ENCODE peak calls at places on chromosome 9, in seven cellular contexts. W, H, C, D, Y, F and A are unnamed samples. For H3K4me1, the result is how much of the 10 kb centered on the place peaks cover.

GRCh38 chr9:2502760-2503159 is 118.8 kb upstream of the VLDLR start:
- DNase-seq in W (no peak), H (no peak), C (no peak), D (no peak), Y (no peak), F (no peak), A (no peak)

GRCh38 chr9:121440265-121440664 is 59.4 kb downstream of the GGTA1 start:
- DNase-seq in W (no peak), H (no peak), C (no peak), D (no peak), Y (no peak), F (no peak), A (no peak)

GRCh38 chr9:98455957-98456621 is 200.6 kb upstream of the TBC1D2 start:
- DNase-seq in W (no peak), H (no peak), C (no peak), D (no peak), Y (no peak), F (no peak), A (no peak)

GRCh38 chr9:16651445-16651964 is 219.0 kb downstream of the BNC2 start:
- DNase-seq in W (no peak), H (no peak), C (no peak), D (no peak), Y (no peak), F (no peak), A (no peak)

GRCh38 chr9:100129772-100130171 is 30.7 kb downstream of the INVS start:
- DNase-seq in W (no peak), H (no peak), C (no peak), D (no peak), Y (no peak), F (no peak), A (no peak)

GRCh38 chr9:95552814-95553546 is 36.2 kb upstream of the PTCH1 start:
- DNase-seq in W (no peak), H (peak), C (no peak), D (no peak), Y (peak), F (no peak), A (no peak)

GRCh38 chr9:105656131-105656921 is 5.9 kb upstream of the TAL2 start:
- DNase-seq in W (peak), H (no peak), C (no peak), D (no peak), Y (peak), F (no peak), A (peak)

GRCh38 chr9:123322771-123323481 is 33.1 kb upstream of the CRB2 start:
- DNase-seq in W (no peak), H (no peak), C (no peak), D (no peak), Y (no peak), F (no peak), A (no peak)

GRCh38 chr9:96139592-96140251 is 162.3 kb downstream of the HSD17B3 start:
- DNase-seq in W (peak), H (peak), C (no peak), D (peak), Y (no peak), F (no peak), A (peak)

GRCh38 chr9:27303219-27303618 is 6.3 kb upstream of the EQTN start:
- DNase-seq in W (no peak), H (no peak), C (no peak), D (no peak), Y (no peak), F (no peak), A (no peak)

GRCh38 chr9:12794024-12794799 is 19.4 kb downstream of the LURAP1L start:
- DNase-seq in W (no peak), H (no peak), C (no peak), D (no peak), Y (no peak), F (no peak), A (no peak)

GRCh38 chr9:87494970-87495471 is 2.6 kb upstream of the DAPK1 start:
- DNase-seq in W (no peak), H (no peak), C (no peak), D (no peak), Y (no peak), F (no peak), A (no peak)

GRCh38 chr9:36298566-36298965 is 40.3 kb upstream of the GNE start:
- DNase-seq in W (no peak), H (no peak), C (no peak), D (no peak), Y (no peak), F (no peak), A (no peak)

GRCh38 chr9:129836342-129837007 is 1.2 kb downstream of the USP20 start:
- DNase-seq in W (no peak), H (no peak), C (no peak), D (no peak), Y (no peak), F (peak), A (no peak)

GRCh38 chr9:124786881-124787573 is 10.1 kb downstream of the OLFML2A start:
- DNase-seq in W (peak), H (peak), C (peak), D (peak), Y (no peak), F (no peak), A (peak)

GRCh38 chr9:31103836-31104235 is 1280.6 kb upstream of the ACO1 start:
- DNase-seq in W (no peak), H (no peak), C (no peak), D (no peak), Y (no peak), F (no peak), A (no peak)

GRCh38 chr9:38434833-38435232 is 10.6 kb upstream of the IGFBPL1 start:
- DNase-seq in W (no peak), H (no peak), C (no peak), D (no peak), Y (no peak), F (no peak), A (no peak)

GRCh38 chr9:90808890-90809685 is 7.5 kb downstream of the SYK start:
- DNase-seq in W (no peak), H (no peak), C (no peak), D (no peak), Y (no peak), F (no peak), A (no peak)

DNA sequence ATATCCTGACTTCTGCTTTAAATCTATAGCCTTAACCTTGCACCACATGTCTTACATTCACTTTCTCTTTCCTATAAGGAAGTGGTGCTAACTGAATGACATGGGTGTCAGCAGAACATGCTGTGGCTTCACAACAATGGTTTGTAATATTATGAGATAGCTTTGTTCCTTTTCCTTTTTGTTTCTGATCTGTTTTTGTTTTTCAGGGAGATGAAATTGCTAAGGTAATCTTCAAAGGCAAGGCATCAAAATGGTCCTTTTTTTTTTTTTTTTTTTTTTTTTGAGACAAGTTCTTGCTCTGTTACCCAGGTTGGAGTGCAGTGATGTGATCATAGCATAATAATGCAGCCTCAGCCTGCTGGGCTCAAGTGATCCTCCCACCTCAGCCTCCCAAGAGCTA is 53.6 kb upstream of the RANBP6 start:
- DNase-seq in W (no peak), H (no peak), C (no peak), D (no peak), Y (no peak), F (no peak), A (no peak)
- H3K4me3 ChIP-seq in W (no peak), H (no peak), C (no peak), D (no peak), Y (no peak), F (no peak), A (no peak)

GRCh38 chr9:134307223-134307600 is 19.0 kb upstream of the RXRA start:
- DNase-seq in W (no peak), H (no peak), C (no peak), D (peak), Y (peak), F (no peak), A (no peak)

GRCh38 chr9:134304712-134305111 is 21.5 kb upstream of the RXRA start:
- DNase-seq in W (no peak), H (no peak), C (no peak), D (peak), Y (no peak), F (no peak), A (no peak)

GRCh38 chr9:134305533-134305932 is 20.7 kb upstream of the RXRA start:
- DNase-seq in W (no peak), H (no peak), C (no peak), D (no peak), Y (no peak), F (no peak), A (no peak)

GRCh38 chr9:134306583-134307222 is 19.6 kb upstream of the RXRA start:
- DNase-seq in W (no peak), H (no peak), C (no peak), D (peak), Y (peak), F (no peak), A (no peak)

DNA sequence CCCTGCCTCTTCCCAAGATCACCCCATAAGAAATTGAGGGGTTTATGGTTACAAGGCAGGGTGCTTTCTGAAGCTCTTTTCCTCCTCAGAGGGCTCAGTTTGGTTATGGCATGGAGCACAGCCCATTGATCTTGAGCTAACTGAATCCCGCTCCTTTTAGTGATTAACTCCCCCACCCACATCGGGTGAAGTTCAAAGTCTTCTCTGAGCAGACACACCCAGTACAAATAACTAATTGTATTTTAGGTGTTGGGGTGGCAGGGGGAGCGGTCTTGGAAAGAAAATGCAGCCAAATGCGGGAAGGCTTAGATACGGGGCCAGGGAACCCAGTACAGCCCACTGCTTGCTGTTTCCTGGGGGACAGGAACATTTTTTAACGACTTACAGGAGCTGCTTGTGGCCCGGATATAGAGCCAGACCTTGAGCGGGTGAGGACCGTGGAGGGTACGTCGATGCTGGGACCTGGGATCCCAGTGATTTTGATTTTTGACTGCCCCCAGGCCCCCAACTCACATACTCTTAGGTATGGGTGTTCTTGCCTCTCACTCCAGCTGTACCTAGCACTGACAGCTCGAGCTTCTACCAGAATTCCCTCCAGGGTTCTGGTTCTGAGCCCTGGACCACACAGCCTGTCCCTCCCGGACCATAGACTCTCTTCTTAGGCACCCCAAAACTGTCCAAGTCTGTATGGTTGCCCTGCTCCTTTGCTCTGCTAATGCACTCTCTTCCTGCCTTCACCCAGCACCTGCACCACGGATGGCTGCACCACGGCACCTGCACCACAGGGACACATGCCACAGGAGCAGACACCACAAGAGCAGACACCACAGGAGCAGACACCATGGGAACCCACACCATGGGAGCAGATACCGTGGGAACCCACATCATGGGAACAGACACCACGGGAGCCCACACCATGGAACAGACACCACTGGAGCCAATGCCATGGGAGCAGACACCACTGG is 18.3 kb upstream of the RXRA start:
- DNase-seq in W (no peak), H (no peak), C (no peak), D (peak), Y (peak), F (no peak), A (no peak)
- H3K4me1 ChIP-seq in W (under half), H (under half), C (under half), D (under half), Y (under half), F (under half), A (under half)

DNA sequence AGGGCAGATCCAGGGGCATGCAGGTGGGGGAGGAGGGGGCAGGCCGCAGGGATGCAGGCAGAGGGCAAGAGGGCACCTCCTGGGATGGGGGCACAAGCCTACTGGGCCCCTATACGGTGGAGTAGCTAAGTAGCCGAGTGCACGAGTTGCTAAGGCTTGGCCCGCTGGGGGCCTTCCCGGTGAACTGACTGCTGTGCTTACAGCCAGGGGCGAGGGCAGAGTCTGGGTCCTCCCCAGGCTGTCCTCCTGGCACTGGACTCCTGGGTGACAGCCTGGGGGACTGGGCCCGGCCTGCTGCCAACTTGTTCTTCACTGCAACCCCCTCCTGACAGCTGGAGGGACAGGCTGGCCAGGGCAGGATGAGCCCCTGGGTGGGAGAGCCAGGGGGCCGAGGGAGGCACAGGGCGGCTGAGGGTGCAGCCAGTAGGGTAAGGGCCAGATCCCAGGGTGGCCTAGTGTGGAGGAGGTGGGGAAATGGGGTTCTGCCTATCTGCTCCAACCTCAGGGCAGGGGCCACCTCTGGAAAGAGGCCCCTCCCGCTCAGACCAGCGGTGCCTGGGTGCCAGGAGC is 1.7 kb upstream of the EGFL7 start:
- DNase-seq in W (no peak), H (no peak), C (no peak), D (no peak), Y (no peak), F (no peak), A (no peak)
- H3K4me3 ChIP-seq in W (no peak), H (no peak), C (no peak), D (no peak), Y (peak), F (no peak), A (peak)

GRCh38 chr9:92720807-92721535 is 43.7 kb downstream of the BICD2 start:
- DNase-seq in W (no peak), H (no peak), C (no peak), D (no peak), Y (no peak), F (no peak), A (no peak)

GRCh38 chr9:92717201-92718085 is 47.2 kb downstream of the BICD2 start:
- DNase-seq in W (no peak), H (no peak), C (no peak), D (no peak), Y (no peak), F (no peak), A (no peak)

GRCh38 chr9:92718086-92719001 is 46.3 kb downstream of the BICD2 start:
- DNase-seq in W (no peak), H (no peak), C (no peak), D (no peak), Y (no peak), F (no peak), A (no peak)

GRCh38 chr9:92720209-92720765 is 44.3 kb downstream of the BICD2 start:
- DNase-seq in W (no peak), H (no peak), C (no peak), D (no peak), Y (no peak), F (no peak), A (no peak)

GRCh38 chr9:92719028-92719647 is 45.5 kb downstream of the BICD2 start:
- DNase-seq in W (no peak), H (no peak), C (no peak), D (no peak), Y (no peak), F (no peak), A (no peak)
- H3K4me1 ChIP-seq in W (under half), H (under half), C (under half), D (under half), Y (under half), F (under half), A (under half)

GRCh38 chr9:76650692-76651091 is 113.5 kb upstream of the PCA3 start:
- DNase-seq in W (no peak), H (no peak), C (no peak), D (no peak), Y (no peak), F (no peak), A (no peak)
- H3K4me3 ChIP-seq in W (no peak), H (no peak), C (no peak), D (peak), Y (peak), F (peak), A (no peak)

GRCh38 chr9:69292078-69292477 is 32.9 kb upstream of the ENTREP1 start:
- DNase-seq in W (no peak), H (no peak), C (no peak), D (no peak), Y (no peak), F (no peak), A (no peak)
- H3K4me1 ChIP-seq in W (under half), H (under half), C (under half), D (under half), Y (under half), F (under half), A (under half)